ENCODE peak calls at places on chromosomes 11 and 22, in seven cellular contexts. M, W, I, O, D, H and Y are unnamed samples.

GRCh38 chr22:27238935-27239510 is 562.5 kb downstream of the MN1 start:
- DNase-seq in O (no peak), D (peak; percentile 95), H (no peak), I (peak; percentile 96), M (no peak), W (peak; percentile 86), Y (no peak)

GRCh38 chr11:123478352-123478986 is 48.4 kb downstream of the GRAMD1B start:
- DNase-seq in D (no peak), H (no peak), O (no peak), W (peak; percentile 68), M (peak; percentile 81), I (peak; percentile 50), Y (peak; percentile 90)

GRCh38 chr11:44256673-44257291 is 53.2 kb downstream of the ALX4 start:
- DNase-seq in H (no peak), M (no peak), O (no peak), W (no peak), I (no peak), D (no peak), Y (no peak)

GRCh38 chr22:45626198-45626651 is 45.4 kb upstream of the ATXN10 start:
- DNase-seq in M (no peak), O (no peak), H (no peak), W (no peak), I (no peak), D (peak; percentile 61), Y (no peak)

GRCh38 chr11:72234920-72235319 is 9.1 kb downstream of the PHOX2A start:
- DNase-seq in M (no peak), I (no peak), H (no peak), O (no peak), W (peak; percentile 48), D (no peak), Y (no peak)

GRCh38 chr11:30513087-30513486 is 73.1 kb downstream of the MPPED2 start:
- DNase-seq in H (no peak), D (no peak), W (no peak), O (no peak), M (no peak), I (no peak), Y (no peak)

GRCh38 chr11:70204466-70204799 is 1.3 kb downstream of the FADD start:
- DNase-seq in M (no peak), H (no peak), O (no peak), W (no peak), D (no peak), I (no peak), Y (no peak)

GRCh38 chr11:11416502-11416901 is 63.5 kb upstream of the CSNK2A3 start:
- DNase-seq in M (no peak), W (no peak), O (no peak), D (no peak), H (no peak), I (peak; percentile 79), Y (no peak)

GRCh38 chr11:60625262-60625661 is 74.2 kb upstream of the MS4A8 start:
- DNase-seq in M (no peak), I (no peak), W (no peak), D (no peak), O (no peak), H (no peak), Y (peak; percentile 81)

GRCh38 chr11:103488021-103488420 is 378.8 kb downstream of the DYNC2H1 start:
- DNase-seq in H (no peak), I (no peak), D (no peak), M (no peak), O (peak; percentile 5), W (no peak), Y (no peak)

GRCh38 chr11:62680825-62681240 is 2.0 kb upstream of the UBXN1 start:
- DNase-seq in I (no peak), O (peak; percentile 32), M (no peak), W (peak; percentile 73), H (no peak), D (no peak), Y (peak; percentile 58)